ENCODE peak calls at places on chromosomes 4 and X, in eight cellular contexts. One of them, this sample, is unnamed.

GRCh38 chr4:111506706-111507105 is 638.5 kb upstream of the FAM241A start:
- DNase-seq in sigmoid colon: no peak
- DNase-seq in GM12892: no peak
- DNase-seq in GM23338: no peak
- DNase-seq in transverse colon: no peak
- DNase-seq in endothelial cell of umbilical vein: no peak
- DNase-seq in HepG2: no peak
- DNase-seq in stomach: no peak
- DNase-seq in this sample: no peak

GRCh38 chr4:113303315-113303714 is 253.9 kb downstream of the ANK2 start:
- DNase-seq in HepG2: no peak
- DNase-seq in sigmoid colon: no peak
- DNase-seq in transverse colon: no peak
- DNase-seq in stomach: no peak
- DNase-seq in GM23338: no peak
- DNase-seq in GM12892: no peak
- DNase-seq in endothelial cell of umbilical vein: no peak
- DNase-seq in this sample: no peak

GRCh38 chr4:2578106-2578505 is 41.7 kb downstream of the FAM193A start:
- DNase-seq in transverse colon: no peak
- DNase-seq in endothelial cell of umbilical vein: no peak
- DNase-seq in GM12892: no peak
- DNase-seq in stomach: no peak
- DNase-seq in GM23338: no peak
- DNase-seq in sigmoid colon: peak
- DNase-seq in HepG2: no peak
- DNase-seq in this sample: no peak

GRCh38 chr4:82469776-82470345 is 39.5 kb downstream of the ENOPH1 start:
- DNase-seq in endothelial cell of umbilical vein: peak
- DNase-seq in stomach: no peak
- DNase-seq in GM12892: no peak
- DNase-seq in transverse colon: no peak
- DNase-seq in HepG2: peak
- DNase-seq in GM23338: no peak
- DNase-seq in sigmoid colon: no peak
- DNase-seq in this sample: no peak

GRCh38 chrX:12309733-12310054 is 171.4 kb downstream of the FRMPD4 start:
- DNase-seq in stomach: no peak
- DNase-seq in HepG2: no peak
- DNase-seq in sigmoid colon: no peak
- DNase-seq in GM12892: no peak
- DNase-seq in GM23338: peak
- DNase-seq in transverse colon: no peak
- DNase-seq in endothelial cell of umbilical vein: no peak
- DNase-seq in this sample: no peak

GRCh38 chrX:39967348-39967747 is 130.4 kb downstream of the BCOR start:
- DNase-seq in stomach: no peak
- DNase-seq in endothelial cell of umbilical vein: no peak
- DNase-seq in GM12892: no peak
- DNase-seq in HepG2: no peak
- DNase-seq in transverse colon: no peak
- DNase-seq in GM23338: no peak
- DNase-seq in sigmoid colon: no peak
- DNase-seq in this sample: no peak

GRCh38 chrX:118459494-118459893 is 36.1 kb upstream of the DOCK11 start:
- DNase-seq in HepG2: peak
- DNase-seq in transverse colon: no peak
- DNase-seq in endothelial cell of umbilical vein: peak
- DNase-seq in GM23338: peak
- DNase-seq in sigmoid colon: no peak
- DNase-seq in stomach: no peak
- DNase-seq in GM12892: peak
- DNase-seq in this sample: no peak

GRCh38 chr4:88443486-88443885 is 13.4 kb upstream of the HERC5 start:
- DNase-seq in GM12892: no peak
- DNase-seq in sigmoid colon: no peak
- DNase-seq in GM23338: peak
- DNase-seq in endothelial cell of umbilical vein: no peak
- DNase-seq in stomach: no peak
- DNase-seq in HepG2: no peak
- DNase-seq in transverse colon: no peak
- DNase-seq in this sample: no peak

GRCh38 chrX:109632906-109633504 is 8.0 kb upstream of the KCNE5 start:
- DNase-seq in transverse colon: no peak
- DNase-seq in endothelial cell of umbilical vein: peak
- DNase-seq in GM23338: peak
- DNase-seq in HepG2: no peak
- DNase-seq in stomach: no peak
- DNase-seq in GM12892: no peak
- DNase-seq in sigmoid colon: no peak
- DNase-seq in this sample: no peak

GRCh38 chr4:29081230-29081955 is 1638.8 kb upstream of the PCDH7 start:
- DNase-seq in stomach: no peak
- DNase-seq in GM12892: no peak
- DNase-seq in sigmoid colon: no peak
- DNase-seq in endothelial cell of umbilical vein: peak
- DNase-seq in transverse colon: no peak
- DNase-seq in GM23338: peak
- DNase-seq in HepG2: no peak
- DNase-seq in this sample: no peak

GRCh38 chr4:10371869-10372471 is 85.3 kb downstream of the ZNF518B start:
- DNase-seq in endothelial cell of umbilical vein: no peak
- DNase-seq in GM12892: no peak
- DNase-seq in transverse colon: no peak
- DNase-seq in sigmoid colon: no peak
- DNase-seq in GM23338: peak
- DNase-seq in stomach: no peak
- DNase-seq in HepG2: no peak
- DNase-seq in this sample: peak

GRCh38 chr4:67030636-67031035 is 514.7 kb downstream of the CENPC start:
- DNase-seq in sigmoid colon: no peak
- DNase-seq in GM23338: no peak
- DNase-seq in GM12892: no peak
- DNase-seq in transverse colon: no peak
- DNase-seq in endothelial cell of umbilical vein: peak
- DNase-seq in HepG2: no peak
- DNase-seq in stomach: no peak
- DNase-seq in this sample: no peak

GRCh38 chr4:71066737-71067716 is 73.6 kb downstream of the DCK start:
- DNase-seq in GM23338: no peak
- DNase-seq in HepG2: peak
- DNase-seq in GM12892: no peak
- DNase-seq in stomach: no peak
- DNase-seq in sigmoid colon: no peak
- DNase-seq in endothelial cell of umbilical vein: no peak
- DNase-seq in transverse colon: no peak
- DNase-seq in this sample: no peak

DNA sequence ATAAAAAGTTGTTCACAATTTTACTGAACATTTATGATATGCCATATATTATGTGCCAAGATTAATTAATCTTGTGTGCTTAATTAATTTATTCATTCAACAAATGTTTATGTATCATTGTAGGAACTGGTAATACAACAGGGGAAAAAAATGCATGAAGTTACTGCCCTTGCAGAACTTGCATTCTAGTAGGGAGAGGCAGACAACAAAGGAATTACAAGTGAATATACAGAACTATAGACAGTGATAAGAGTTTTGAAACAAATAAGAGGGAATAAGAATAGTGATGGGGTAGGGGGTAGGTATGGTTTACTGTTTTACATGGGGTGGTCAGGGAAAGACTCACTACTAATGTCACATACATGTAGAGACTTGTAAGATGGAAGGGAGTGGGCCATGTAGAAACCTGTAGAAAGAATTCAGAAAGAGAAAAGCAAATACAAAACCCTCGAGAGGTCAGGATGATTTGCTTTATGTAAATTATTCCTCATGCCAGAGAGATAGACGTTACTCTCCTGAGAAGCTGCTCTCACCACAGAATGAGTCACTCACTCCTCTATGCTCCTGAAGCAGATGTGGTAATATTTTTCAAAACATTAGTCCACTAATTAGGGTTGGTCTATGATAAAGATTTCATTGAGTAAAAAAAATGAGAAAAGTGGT is 855.0 kb upstream of the GRID2 start:
- DNase-seq in sigmoid colon: no peak
- DNase-seq in transverse colon: no peak
- DNase-seq in stomach: no peak
- DNase-seq in GM12892: no peak
- DNase-seq in endothelial cell of umbilical vein: no peak
- DNase-seq in HepG2: no peak
- DNase-seq in GM23338: peak
- DNase-seq in this sample: no peak
- TF ChIP-seq POLR2AphosphoS5 in sigmoid colon: no peak
- TF ChIP-seq POLR2AphosphoS5 in transverse colon: no peak
- TF ChIP-seq POLR2AphosphoS5 in stomach: no peak
- TF ChIP-seq POLR2AphosphoS5 in GM12892: no peak
- TF ChIP-seq POLR2AphosphoS5 in endothelial cell of umbilical vein: no peak
- TF ChIP-seq POLR2AphosphoS5 in HepG2: no peak
- TF ChIP-seq POLR2AphosphoS5 in GM23338: no peak
- TF ChIP-seq POLR2AphosphoS5 in this sample: no peak

GRCh38 chrX:70477734-70478075 is 33.1 kb downstream of the DLG3 start:
- DNase-seq in sigmoid colon: no peak
- DNase-seq in HepG2: peak
- DNase-seq in GM23338: no peak
- DNase-seq in endothelial cell of umbilical vein: no peak
- DNase-seq in GM12892: no peak
- DNase-seq in transverse colon: no peak
- DNase-seq in stomach: no peak
- DNase-seq in this sample: no peak

GRCh38 chrX:70476166-70476933 is 31.7 kb downstream of the DLG3 start:
- DNase-seq in sigmoid colon: no peak
- DNase-seq in stomach: no peak
- DNase-seq in GM12892: no peak
- DNase-seq in HepG2: no peak
- DNase-seq in GM23338: peak
- DNase-seq in transverse colon: no peak
- DNase-seq in endothelial cell of umbilical vein: no peak
- DNase-seq in this sample: no peak

GRCh38 chrX:70479197-70479969 is 34.7 kb downstream of the DLG3 start:
- DNase-seq in transverse colon: peak
- DNase-seq in stomach: no peak
- DNase-seq in HepG2: peak
- DNase-seq in endothelial cell of umbilical vein: peak
- DNase-seq in GM12892: no peak
- DNase-seq in GM23338: no peak
- DNase-seq in sigmoid colon: no peak
- DNase-seq in this sample: no peak

GRCh38 chrX:70478521-70478920 is 33.9 kb downstream of the DLG3 start:
- DNase-seq in endothelial cell of umbilical vein: no peak
- DNase-seq in GM23338: no peak
- DNase-seq in transverse colon: no peak
- DNase-seq in stomach: no peak
- DNase-seq in sigmoid colon: no peak
- DNase-seq in HepG2: no peak
- DNase-seq in GM12892: no peak
- DNase-seq in this sample: no peak

GRCh38 chrX:70476934-70477733 is 32.5 kb downstream of the DLG3 start:
- DNase-seq in transverse colon: peak
- DNase-seq in stomach: peak
- DNase-seq in endothelial cell of umbilical vein: peak
- DNase-seq in GM12892: no peak
- DNase-seq in GM23338: peak
- DNase-seq in HepG2: no peak
- DNase-seq in sigmoid colon: peak
- DNase-seq in this sample: no peak
- TF ChIP-seq POLR2AphosphoS5 in transverse colon: peak
- TF ChIP-seq POLR2AphosphoS5 in stomach: no peak
- TF ChIP-seq POLR2AphosphoS5 in endothelial cell of umbilical vein: peak
- TF ChIP-seq POLR2AphosphoS5 in GM12892: no peak
- TF ChIP-seq POLR2AphosphoS5 in GM23338: no peak
- TF ChIP-seq POLR2AphosphoS5 in HepG2: no peak
- TF ChIP-seq POLR2AphosphoS5 in sigmoid colon: peak
- TF ChIP-seq POLR2AphosphoS5 in this sample: no peak

GRCh38 chrX:45788315-45788714 is 587.6 kb upstream of the DIPK2B start:
- DNase-seq in sigmoid colon: no peak
- DNase-seq in GM23338: no peak
- DNase-seq in HepG2: no peak
- DNase-seq in stomach: no peak
- DNase-seq in endothelial cell of umbilical vein: peak
- DNase-seq in GM12892: no peak
- DNase-seq in transverse colon: no peak
- DNase-seq in this sample: no peak
- TF ChIP-seq POLR2AphosphoS5 in sigmoid colon: no peak
- TF ChIP-seq POLR2AphosphoS5 in GM23338: no peak
- TF ChIP-seq POLR2AphosphoS5 in HepG2: no peak
- TF ChIP-seq POLR2AphosphoS5 in stomach: no peak
- TF ChIP-seq POLR2AphosphoS5 in endothelial cell of umbilical vein: no peak
- TF ChIP-seq POLR2AphosphoS5 in GM12892: no peak
- TF ChIP-seq POLR2AphosphoS5 in transverse colon: no peak
- TF ChIP-seq POLR2AphosphoS5 in this sample: no peak

GRCh38 chr4:104099141-104099540 is 379.4 kb upstream of the TACR3 start:
- DNase-seq in sigmoid colon: no peak
- DNase-seq in endothelial cell of umbilical vein: no peak
- DNase-seq in GM23338: peak
- DNase-seq in GM12892: no peak
- DNase-seq in stomach: no peak
- DNase-seq in transverse colon: no peak
- DNase-seq in HepG2: no peak
- DNase-seq in this sample: no peak
- TF ChIP-seq POLR2AphosphoS5 in sigmoid colon: no peak
- TF ChIP-seq POLR2AphosphoS5 in endothelial cell of umbilical vein: no peak
- TF ChIP-seq POLR2AphosphoS5 in GM23338: no peak
- TF ChIP-seq POLR2AphosphoS5 in GM12892: no peak
- TF ChIP-seq POLR2AphosphoS5 in stomach: no peak
- TF ChIP-seq POLR2AphosphoS5 in transverse colon: no peak
- TF ChIP-seq POLR2AphosphoS5 in HepG2: no peak
- TF ChIP-seq POLR2AphosphoS5 in this sample: no peak

DNA sequence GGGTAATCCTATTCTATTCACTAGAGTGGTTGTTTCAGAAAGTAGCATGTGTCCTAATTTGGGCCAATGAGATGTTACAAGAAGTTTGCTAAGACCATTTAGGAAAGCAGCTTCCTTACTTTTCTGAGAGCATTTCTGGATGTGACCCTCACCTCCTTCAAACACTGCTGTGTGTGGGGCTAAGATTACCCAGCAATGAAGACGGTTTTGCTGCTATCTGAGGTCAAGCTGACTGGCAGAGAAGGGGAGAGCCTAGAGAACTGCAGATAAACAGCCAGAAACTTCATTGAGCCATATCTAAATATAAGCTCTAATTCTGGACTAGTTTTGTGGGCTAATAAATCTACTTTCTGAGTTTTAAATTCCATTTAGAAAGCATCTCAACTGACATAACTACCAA is 36.4 kb downstream of the ZAR1 start:
- DNase-seq in endothelial cell of umbilical vein: no peak
- DNase-seq in sigmoid colon: no peak
- DNase-seq in GM23338: no peak
- DNase-seq in stomach: no peak
- DNase-seq in GM12892: no peak
- DNase-seq in transverse colon: no peak
- DNase-seq in HepG2: no peak
- DNase-seq in this sample: no peak
- TF ChIP-seq POLR2AphosphoS5 in endothelial cell of umbilical vein: no peak
- TF ChIP-seq POLR2AphosphoS5 in sigmoid colon: no peak
- TF ChIP-seq POLR2AphosphoS5 in GM23338: no peak
- TF ChIP-seq POLR2AphosphoS5 in stomach: no peak
- TF ChIP-seq POLR2AphosphoS5 in GM12892: no peak
- TF ChIP-seq POLR2AphosphoS5 in transverse colon: no peak
- TF ChIP-seq POLR2AphosphoS5 in HepG2: no peak
- TF ChIP-seq POLR2AphosphoS5 in this sample: no peak